ENCODE peak calls at places on chromosomes 1 and 21, in nine cellular contexts. One of them, this sample, is unnamed.
A peak's percentile ranks its signal among the peaks of the same experiment; 100 is the strongest.

GRCh38 chr1:4025752-4026151 is 125.7 kb upstream of the C1orf174 start:
- DNase-seq in left ventricle myocardium superior: no peak
- DNase-seq in activated T-helper 1 cell treated with Interleukin-2 at 50 U/mL for 16 hours: no peak
- DNase-seq in HTR-8/SVneo: no peak
- DNase-seq in transverse colon: no peak
- DNase-seq in body of pancreas: no peak
- DNase-seq in PC-3: no peak
- DNase-seq in C1 segment of cervical spinal cord: no peak
- DNase-seq in HFF-Myc: no peak
- DNase-seq in this sample: no peak

GRCh38 chr1:175893192-175893591 is 149.8 kb upstream of the TNR start:
- DNase-seq in left ventricle myocardium superior: no peak
- DNase-seq in activated T-helper 1 cell treated with Interleukin-2 at 50 U/mL for 16 hours: no peak
- DNase-seq in HTR-8/SVneo: no peak
- DNase-seq in transverse colon: no peak
- DNase-seq in body of pancreas: no peak
- DNase-seq in PC-3: no peak
- DNase-seq in C1 segment of cervical spinal cord: no peak
- DNase-seq in HFF-Myc: no peak
- DNase-seq in this sample: no peak

GRCh38 chr1:31414692-31415370 is 1.8 kb downstream of the SERINC2 start:
- DNase-seq in left ventricle myocardium superior: no peak
- DNase-seq in activated T-helper 1 cell treated with Interleukin-2 at 50 U/mL for 16 hours: no peak
- DNase-seq in HTR-8/SVneo: no peak
- DNase-seq in transverse colon: no peak
- DNase-seq in body of pancreas: peak; percentile 71
- DNase-seq in PC-3: peak; percentile 23
- DNase-seq in C1 segment of cervical spinal cord: no peak
- DNase-seq in HFF-Myc: no peak
- DNase-seq in this sample: no peak

GRCh38 chr1:31800677-31800967 is 15.2 kb downstream of the SPOCD1 start:
- DNase-seq in left ventricle myocardium superior: no peak
- DNase-seq in activated T-helper 1 cell treated with Interleukin-2 at 50 U/mL for 16 hours: no peak
- DNase-seq in HTR-8/SVneo: no peak
- DNase-seq in transverse colon: no peak
- DNase-seq in body of pancreas: no peak
- DNase-seq in PC-3: no peak
- DNase-seq in C1 segment of cervical spinal cord: no peak
- DNase-seq in HFF-Myc: no peak
- DNase-seq in this sample: no peak

GRCh38 chr1:2611034-2611501 is 21.7 kb downstream of the MMEL1 start:
- DNase-seq in left ventricle myocardium superior: peak; percentile 32
- DNase-seq in activated T-helper 1 cell treated with Interleukin-2 at 50 U/mL for 16 hours: no peak
- DNase-seq in HTR-8/SVneo: no peak
- DNase-seq in transverse colon: peak; percentile 77
- DNase-seq in body of pancreas: peak; percentile 32
- DNase-seq in PC-3: peak; percentile 32
- DNase-seq in C1 segment of cervical spinal cord: no peak
- DNase-seq in HFF-Myc: no peak
- DNase-seq in this sample: no peak

GRCh38 chr1:18936814-18937481 is 19.5 kb downstream of the IFFO2 start:
- DNase-seq in left ventricle myocardium superior: no peak
- DNase-seq in activated T-helper 1 cell treated with Interleukin-2 at 50 U/mL for 16 hours: no peak
- DNase-seq in HTR-8/SVneo: no peak
- DNase-seq in transverse colon: no peak
- DNase-seq in body of pancreas: no peak
- DNase-seq in PC-3: no peak
- DNase-seq in C1 segment of cervical spinal cord: no peak
- DNase-seq in HFF-Myc: no peak
- DNase-seq in this sample: no peak

GRCh38 chr1:94819945-94820746 is at the start of gene SLC44A3:
- DNase-seq in left ventricle myocardium superior: peak; percentile 75
- DNase-seq in activated T-helper 1 cell treated with Interleukin-2 at 50 U/mL for 16 hours: no peak
- DNase-seq in HTR-8/SVneo: peak; percentile 45
- DNase-seq in transverse colon: peak; percentile 65
- DNase-seq in body of pancreas: peak; percentile 71
- DNase-seq in PC-3: peak; percentile 60
- DNase-seq in C1 segment of cervical spinal cord: peak; percentile 17
- DNase-seq in HFF-Myc: no peak
- DNase-seq in this sample: no peak

GRCh38 chr21:44712203-44713028 is 1.0 kb upstream of the TSPEAR start:
- DNase-seq in left ventricle myocardium superior: no peak
- DNase-seq in activated T-helper 1 cell treated with Interleukin-2 at 50 U/mL for 16 hours: no peak
- DNase-seq in HTR-8/SVneo: no peak
- DNase-seq in transverse colon: no peak
- DNase-seq in body of pancreas: no peak
- DNase-seq in PC-3: no peak
- DNase-seq in C1 segment of cervical spinal cord: no peak
- DNase-seq in HFF-Myc: no peak
- DNase-seq in this sample: no peak

GRCh38 chr1:32954183-32954582 is 10.4 kb downstream of the RNF19B start:
- DNase-seq in left ventricle myocardium superior: no peak
- DNase-seq in activated T-helper 1 cell treated with Interleukin-2 at 50 U/mL for 16 hours: no peak
- DNase-seq in HTR-8/SVneo: no peak
- DNase-seq in transverse colon: no peak
- DNase-seq in body of pancreas: no peak
- DNase-seq in PC-3: peak; percentile 95
- DNase-seq in C1 segment of cervical spinal cord: no peak
- DNase-seq in HFF-Myc: no peak
- DNase-seq in this sample: no peak

GRCh38 chr1:230581446-230582079 is 60.7 kb upstream of the COG2 start:
- DNase-seq in left ventricle myocardium superior: no peak
- DNase-seq in activated T-helper 1 cell treated with Interleukin-2 at 50 U/mL for 16 hours: no peak
- DNase-seq in HTR-8/SVneo: no peak
- DNase-seq in transverse colon: no peak
- DNase-seq in body of pancreas: no peak
- DNase-seq in PC-3: peak; percentile 33
- DNase-seq in C1 segment of cervical spinal cord: no peak
- DNase-seq in HFF-Myc: no peak
- DNase-seq in this sample: peak; percentile 77

GRCh38 chr1:17161137-17161700 is 42.0 kb upstream of the PADI2 start:
- DNase-seq in left ventricle myocardium superior: no peak
- DNase-seq in activated T-helper 1 cell treated with Interleukin-2 at 50 U/mL for 16 hours: no peak
- DNase-seq in HTR-8/SVneo: no peak
- DNase-seq in transverse colon: no peak
- DNase-seq in body of pancreas: no peak
- DNase-seq in PC-3: no peak
- DNase-seq in C1 segment of cervical spinal cord: no peak
- DNase-seq in HFF-Myc: no peak
- DNase-seq in this sample: peak; percentile 55

GRCh38 chr1:19034721-19035120 is 78.2 kb upstream of the IFFO2 start:
- DNase-seq in left ventricle myocardium superior: no peak
- DNase-seq in activated T-helper 1 cell treated with Interleukin-2 at 50 U/mL for 16 hours: no peak
- DNase-seq in HTR-8/SVneo: no peak
- DNase-seq in transverse colon: peak; percentile 5
- DNase-seq in body of pancreas: no peak
- DNase-seq in PC-3: no peak
- DNase-seq in C1 segment of cervical spinal cord: no peak
- DNase-seq in HFF-Myc: no peak
- DNase-seq in this sample: no peak

GRCh38 chr1:38256072-38256471 is 209.5 kb upstream of the POU3F1 start:
- DNase-seq in left ventricle myocardium superior: no peak
- DNase-seq in activated T-helper 1 cell treated with Interleukin-2 at 50 U/mL for 16 hours: no peak
- DNase-seq in HTR-8/SVneo: no peak
- DNase-seq in transverse colon: no peak
- DNase-seq in body of pancreas: no peak
- DNase-seq in PC-3: no peak
- DNase-seq in C1 segment of cervical spinal cord: no peak
- DNase-seq in HFF-Myc: no peak
- DNase-seq in this sample: no peak

GRCh38 chr1:150793231-150793630 is 14.8 kb downstream of the CTSK start:
- DNase-seq in left ventricle myocardium superior: no peak
- DNase-seq in activated T-helper 1 cell treated with Interleukin-2 at 50 U/mL for 16 hours: no peak
- DNase-seq in HTR-8/SVneo: no peak
- DNase-seq in transverse colon: no peak
- DNase-seq in body of pancreas: no peak
- DNase-seq in PC-3: no peak
- DNase-seq in C1 segment of cervical spinal cord: no peak
- DNase-seq in HFF-Myc: no peak
- DNase-seq in this sample: no peak

GRCh38 chr1:63691672-63692425 is 82.0 kb upstream of the ROR1 start:
- DNase-seq in left ventricle myocardium superior: no peak
- DNase-seq in activated T-helper 1 cell treated with Interleukin-2 at 50 U/mL for 16 hours: no peak
- DNase-seq in HTR-8/SVneo: peak; percentile 57
- DNase-seq in transverse colon: peak; percentile 62
- DNase-seq in body of pancreas: peak; percentile 80
- DNase-seq in PC-3: peak; percentile 92
- DNase-seq in C1 segment of cervical spinal cord: peak; percentile 5
- DNase-seq in HFF-Myc: peak; percentile 83
- DNase-seq in this sample: peak; percentile 86

This sample was measured in RPMI8226.